ENCODE peak calls at places on chromosome 2, in five cellular contexts. One of them, this sample, is unnamed.

GRCh38 chr2:34012728-34013302 is 413.7 kb upstream of the FAM98A start:
- DNase-seq in neural progenitor cell: peak
- DNase-seq in right lobe of liver: peak
- DNase-seq in fibroblast of the aortic adventitia: peak
- DNase-seq in HFF-Myc: peak
- DNase-seq in this sample: peak

GRCh38 chr2:223414646-223415045 is 187.5 kb downstream of the SCG2 start:
- DNase-seq in neural progenitor cell: no peak
- DNase-seq in right lobe of liver: no peak
- DNase-seq in fibroblast of the aortic adventitia: peak
- DNase-seq in HFF-Myc: peak
- DNase-seq in this sample: no peak

GRCh38 chr2:48221846-48222516 is 308.0 kb upstream of the STON1 start:
- DNase-seq in neural progenitor cell: no peak
- DNase-seq in right lobe of liver: no peak
- DNase-seq in fibroblast of the aortic adventitia: no peak
- DNase-seq in HFF-Myc: no peak
- DNase-seq in this sample: no peak

GRCh38 chr2:65800998-65801397 is 368.6 kb upstream of the SPRED2 start:
- DNase-seq in neural progenitor cell: peak
- DNase-seq in right lobe of liver: peak
- DNase-seq in fibroblast of the aortic adventitia: peak
- DNase-seq in HFF-Myc: no peak
- DNase-seq in this sample: no peak

GRCh38 chr2:25161055-25161781 is 7.2 kb downstream of the POMC start:
- DNase-seq in neural progenitor cell: no peak
- DNase-seq in right lobe of liver: peak
- DNase-seq in fibroblast of the aortic adventitia: peak
- DNase-seq in HFF-Myc: no peak
- DNase-seq in this sample: no peak

GRCh38 chr2:10284108-10284870 is 18.4 kb upstream of the HPCAL1 start:
- DNase-seq in neural progenitor cell: no peak
- DNase-seq in right lobe of liver: no peak
- DNase-seq in fibroblast of the aortic adventitia: no peak
- DNase-seq in HFF-Myc: no peak
- DNase-seq in this sample: no peak

GRCh38 chr2:33372940-33373553 is 103.4 kb upstream of the RASGRP3 start:
- DNase-seq in neural progenitor cell: peak
- DNase-seq in right lobe of liver: no peak
- DNase-seq in fibroblast of the aortic adventitia: peak
- DNase-seq in HFF-Myc: no peak
- DNase-seq in this sample: peak

GRCh38 chr2:2674836-2675235 is 343.8 kb upstream of the MYT1L start:
- DNase-seq in neural progenitor cell: no peak
- DNase-seq in right lobe of liver: no peak
- DNase-seq in fibroblast of the aortic adventitia: no peak
- DNase-seq in HFF-Myc: no peak
- DNase-seq in this sample: no peak

GRCh38 chr2:62663443-62663842 is 42.1 kb upstream of the EHBP1 start:
- DNase-seq in neural progenitor cell: no peak
- DNase-seq in right lobe of liver: no peak
- DNase-seq in fibroblast of the aortic adventitia: peak
- DNase-seq in HFF-Myc: peak
- DNase-seq in this sample: no peak

GRCh38 chr2:236712304-236712703 is 142.7 kb downstream of the ACKR3 start:
- DNase-seq in neural progenitor cell: no peak
- DNase-seq in right lobe of liver: no peak
- DNase-seq in fibroblast of the aortic adventitia: peak
- DNase-seq in HFF-Myc: peak
- DNase-seq in this sample: no peak

GRCh38 chr2:172429351-172429968 is 2.1 kb downstream of the ITGA6 start:
- DNase-seq in neural progenitor cell: peak
- DNase-seq in right lobe of liver: no peak
- DNase-seq in fibroblast of the aortic adventitia: peak
- DNase-seq in HFF-Myc: no peak
- DNase-seq in this sample: no peak
- TF ChIP-seq CTCF in neural progenitor cell: peak
- TF ChIP-seq CTCF in right lobe of liver: no peak
- TF ChIP-seq CTCF in fibroblast of the aortic adventitia: peak
- TF ChIP-seq CTCF in HFF-Myc: peak
- TF ChIP-seq CTCF in this sample: no peak

GRCh38 chr2:6877402-6878305 is at the start of gene RSAD2:
- DNase-seq in neural progenitor cell: no peak
- DNase-seq in right lobe of liver: peak
- DNase-seq in fibroblast of the aortic adventitia: peak
- DNase-seq in HFF-Myc: no peak
- DNase-seq in this sample: no peak
- TF ChIP-seq CTCF in neural progenitor cell: no peak
- TF ChIP-seq CTCF in right lobe of liver: no peak
- TF ChIP-seq CTCF in fibroblast of the aortic adventitia: peak
- TF ChIP-seq CTCF in HFF-Myc: no peak
- TF ChIP-seq CTCF in this sample: no peak

GRCh38 chr2:235669983-235670962 is 176.4 kb downstream of the AGAP1 start:
- DNase-seq in neural progenitor cell: peak
- DNase-seq in right lobe of liver: no peak
- DNase-seq in fibroblast of the aortic adventitia: peak
- DNase-seq in HFF-Myc: peak
- DNase-seq in this sample: peak
- TF ChIP-seq CTCF in neural progenitor cell: peak
- TF ChIP-seq CTCF in right lobe of liver: no peak
- TF ChIP-seq CTCF in fibroblast of the aortic adventitia: peak
- TF ChIP-seq CTCF in HFF-Myc: peak
- TF ChIP-seq CTCF in this sample: peak

GRCh38 chr2:18455256-18455862 is 105.1 kb downstream of the RDH14 start:
- DNase-seq in neural progenitor cell: peak
- DNase-seq in right lobe of liver: no peak
- DNase-seq in fibroblast of the aortic adventitia: peak
- DNase-seq in HFF-Myc: no peak
- DNase-seq in this sample: peak
- TF ChIP-seq CTCF in neural progenitor cell: peak
- TF ChIP-seq CTCF in right lobe of liver: peak
- TF ChIP-seq CTCF in fibroblast of the aortic adventitia: peak
- TF ChIP-seq CTCF in HFF-Myc: peak
- TF ChIP-seq CTCF in this sample: peak

GRCh38 chr2:74080346-74080745 is 67.4 kb downstream of the BOLA3 start:
- DNase-seq in neural progenitor cell: no peak
- DNase-seq in right lobe of liver: no peak
- DNase-seq in fibroblast of the aortic adventitia: peak
- DNase-seq in HFF-Myc: no peak
- DNase-seq in this sample: no peak
- TF ChIP-seq CTCF in neural progenitor cell: peak
- TF ChIP-seq CTCF in right lobe of liver: peak
- TF ChIP-seq CTCF in fibroblast of the aortic adventitia: peak
- TF ChIP-seq CTCF in HFF-Myc: peak
- TF ChIP-seq CTCF in this sample: no peak

GRCh38 chr2:151260492-151261239 is 997 bp downstream of the RBM43 start:
- DNase-seq in neural progenitor cell: no peak
- DNase-seq in right lobe of liver: no peak
- DNase-seq in fibroblast of the aortic adventitia: peak
- DNase-seq in HFF-Myc: no peak
- DNase-seq in this sample: no peak

GRCh38 chr2:151261977-151262291 is 271 bp upstream of the RBM43 start:
- DNase-seq in neural progenitor cell: no peak
- DNase-seq in right lobe of liver: no peak
- DNase-seq in fibroblast of the aortic adventitia: no peak
- DNase-seq in HFF-Myc: no peak
- DNase-seq in this sample: no peak

GRCh38 chr2:151262629-151263028 is 966 bp upstream of the RBM43 start:
- DNase-seq in neural progenitor cell: no peak
- DNase-seq in right lobe of liver: peak
- DNase-seq in fibroblast of the aortic adventitia: no peak
- DNase-seq in HFF-Myc: no peak
- DNase-seq in this sample: no peak

GRCh38 chr2:151264157-151264835 is 2.6 kb upstream of the RBM43 start:
- DNase-seq in neural progenitor cell: no peak
- DNase-seq in right lobe of liver: peak
- DNase-seq in fibroblast of the aortic adventitia: no peak
- DNase-seq in HFF-Myc: no peak
- DNase-seq in this sample: no peak

GRCh38 chr2:151261240-151261976 is at the start of gene RBM43:
- DNase-seq in neural progenitor cell: peak
- DNase-seq in right lobe of liver: peak
- DNase-seq in fibroblast of the aortic adventitia: peak
- DNase-seq in HFF-Myc: peak
- DNase-seq in this sample: peak
- TF ChIP-seq CTCF in neural progenitor cell: peak
- TF ChIP-seq CTCF in right lobe of liver: no peak
- TF ChIP-seq CTCF in fibroblast of the aortic adventitia: no peak
- TF ChIP-seq CTCF in HFF-Myc: no peak
- TF ChIP-seq CTCF in this sample: no peak

GRCh38 chr2:192190474-192190873 is 4.3 kb downstream of the TMEFF2 start:
- DNase-seq in neural progenitor cell: no peak
- DNase-seq in right lobe of liver: no peak
- DNase-seq in fibroblast of the aortic adventitia: peak
- DNase-seq in HFF-Myc: no peak
- DNase-seq in this sample: no peak
- TF ChIP-seq CTCF in neural progenitor cell: peak
- TF ChIP-seq CTCF in right lobe of liver: peak
- TF ChIP-seq CTCF in fibroblast of the aortic adventitia: peak
- TF ChIP-seq CTCF in HFF-Myc: peak
- TF ChIP-seq CTCF in this sample: peak